ENCODE peak calls at places on chromosomes 1 and 21, in nine cellular contexts. F, Z, P, C, V, E, H, N and Y are unnamed samples.

GRCh38 chr1:150609726-150610125 is 19.7 kb downstream of the ENSA start:
- DNase-seq in F (peak), Z (peak), P (no peak), C (no peak), V (no peak), E (no peak), H (no peak), N (no peak), Y (no peak)

GRCh38 chr1:40392206-40392605 is 18.7 kb downstream of the SMAP2 start:
- DNase-seq in F (peak), Z (peak), P (no peak), C (no peak), V (no peak), E (no peak), H (peak), N (no peak), Y (no peak)

GRCh38 chr1:19797827-19798226 is 1.9 kb downstream of the TMCO4 start:
- DNase-seq in F (no peak), Z (no peak), P (no peak), C (no peak), V (no peak), E (no peak), H (no peak), N (no peak), Y (no peak)

GRCh38 chr1:87953732-87954344 is 625.2 kb downstream of the LMO4 start:
- DNase-seq in F (peak), Z (peak), P (peak), C (peak), V (peak), E (peak), H (peak), N (peak), Y (peak)

GRCh38 chr1:72693376-72693775 is 411.0 kb upstream of the NEGR1 start:
- DNase-seq in F (no peak), Z (no peak), P (no peak), C (no peak), V (no peak), E (no peak), H (no peak), N (no peak), Y (no peak)

GRCh38 chr1:36298640-36299039 is 7.5 kb upstream of the SH3D21 start:
- DNase-seq in F (no peak), Z (no peak), P (no peak), C (no peak), V (no peak), E (no peak), H (no peak), N (no peak), Y (no peak)

GRCh38 chr1:87926131-87926828 is 597.6 kb downstream of the LMO4 start:
- DNase-seq in F (no peak), Z (no peak), P (no peak), C (no peak), V (no peak), E (peak), H (no peak), N (no peak), Y (no peak)

GRCh38 chr1:156488566-156489165 is 11.9 kb downstream of the MEF2D start:
- DNase-seq in F (no peak), Z (no peak), P (peak), C (no peak), V (peak), E (no peak), H (no peak), N (peak), Y (peak)

GRCh38 chr1:237878406-237878805 is 12.3 kb downstream of the ZP4 start:
- DNase-seq in F (no peak), Z (no peak), P (no peak), C (no peak), V (no peak), E (peak), H (no peak), N (no peak), Y (no peak)

GRCh38 chr1:3564921-3565831 is 46.1 kb downstream of the MEGF6 start:
- DNase-seq in F (peak), Z (peak), P (no peak), C (peak), V (peak), E (no peak), H (peak), N (peak), Y (peak)

GRCh38 chr1:192153276-192153675 is 5.0 kb upstream of the RGS18 start:
- DNase-seq in F (peak), Z (peak), P (no peak), C (no peak), V (no peak), E (no peak), H (no peak), N (no peak), Y (no peak)

GRCh38 chr21:27586986-27587385 is 620.1 kb upstream of the ADAMTS5 start:
- DNase-seq in F (no peak), Z (no peak), P (no peak), C (no peak), V (no peak), E (no peak), H (no peak), N (no peak), Y (no peak)

GRCh38 chr1:181064030-181064594 is 24.4 kb upstream of the IER5 start:
- DNase-seq in F (no peak), Z (no peak), P (no peak), C (no peak), V (no peak), E (no peak), H (no peak), N (no peak), Y (no peak)

GRCh38 chr1:231383159-231383855 is 38.8 kb downstream of the EGLN1 start:
- DNase-seq in F (no peak), Z (no peak), P (no peak), C (no peak), V (no peak), E (peak), H (no peak), N (no peak), Y (no peak)

GRCh38 chr1:5597991-5598823 is 394.0 kb downstream of the NPHP4 start:
- DNase-seq in F (no peak), Z (no peak), P (peak), C (peak), V (no peak), E (no peak), H (peak), N (no peak), Y (no peak)

GRCh38 chr1:13573586-13573985 is 10.0 kb upstream of the PDPN start:
- DNase-seq in F (no peak), Z (no peak), P (no peak), C (no peak), V (no peak), E (no peak), H (peak), N (no peak), Y (no peak)

GRCh38 chr1:13570924-13571323 is 12.7 kb upstream of the PDPN start:
- DNase-seq in F (no peak), Z (no peak), P (no peak), C (no peak), V (peak), E (no peak), H (peak), N (no peak), Y (no peak)
- TF ChIP-seq CTCF in F (peak), Z (no peak), P (peak), C (peak), V (peak), E (peak), H (peak), N (peak), Y (peak)

GRCh38 chr1:205373022-205373421 is 16.3 kb upstream of the KLHDC8A start:
- DNase-seq in F (no peak), Z (peak), P (no peak), C (no peak), V (no peak), E (no peak), H (peak), N (no peak), Y (no peak)

GRCh38 chr1:205376739-205377138 is 20.0 kb upstream of the KLHDC8A start:
- DNase-seq in F (no peak), Z (no peak), P (peak), C (no peak), V (no peak), E (peak), H (peak), N (no peak), Y (no peak)

GRCh38 chr1:205374205-205375078 is 17.7 kb upstream of the KLHDC8A start:
- DNase-seq in F (peak), Z (peak), P (peak), C (no peak), V (no peak), E (peak), H (peak), N (no peak), Y (no peak)

GRCh38 chr1:205377355-205377754 is 20.6 kb upstream of the KLHDC8A start:
- DNase-seq in F (no peak), Z (no peak), P (no peak), C (no peak), V (no peak), E (no peak), H (peak), N (no peak), Y (no peak)

GRCh38 chr1:205375816-205376545 is 19.3 kb upstream of the KLHDC8A start:
- DNase-seq in F (peak), Z (peak), P (no peak), C (peak), V (no peak), E (peak), H (peak), N (no peak), Y (no peak)
- TF ChIP-seq CTCF in F (no peak), Z (peak), P (no peak), C (peak), V (no peak), E (no peak), H (peak), N (no peak), Y (no peak)

GRCh38 chr21:46153259-46154154 is 1.9 kb downstream of the FTCD start:
- DNase-seq in F (peak), Z (no peak), P (no peak), C (peak), V (peak), E (no peak), H (peak), N (peak), Y (peak)

GRCh38 chr21:46151261-46151988 is 4.0 kb downstream of the FTCD start:
- DNase-seq in F (no peak), Z (no peak), P (no peak), C (peak), V (no peak), E (no peak), H (peak), N (no peak), Y (no peak)

GRCh38 chr21:46150491-46151121 is 4.8 kb downstream of the FTCD start:
- DNase-seq in F (no peak), Z (no peak), P (no peak), C (peak), V (no peak), E (no peak), H (peak), N (no peak), Y (no peak)

GRCh38 chr21:46152939-46153258 is 2.5 kb downstream of the FTCD start:
- DNase-seq in F (no peak), Z (no peak), P (no peak), C (no peak), V (no peak), E (no peak), H (no peak), N (no peak), Y (no peak)

DNA sequence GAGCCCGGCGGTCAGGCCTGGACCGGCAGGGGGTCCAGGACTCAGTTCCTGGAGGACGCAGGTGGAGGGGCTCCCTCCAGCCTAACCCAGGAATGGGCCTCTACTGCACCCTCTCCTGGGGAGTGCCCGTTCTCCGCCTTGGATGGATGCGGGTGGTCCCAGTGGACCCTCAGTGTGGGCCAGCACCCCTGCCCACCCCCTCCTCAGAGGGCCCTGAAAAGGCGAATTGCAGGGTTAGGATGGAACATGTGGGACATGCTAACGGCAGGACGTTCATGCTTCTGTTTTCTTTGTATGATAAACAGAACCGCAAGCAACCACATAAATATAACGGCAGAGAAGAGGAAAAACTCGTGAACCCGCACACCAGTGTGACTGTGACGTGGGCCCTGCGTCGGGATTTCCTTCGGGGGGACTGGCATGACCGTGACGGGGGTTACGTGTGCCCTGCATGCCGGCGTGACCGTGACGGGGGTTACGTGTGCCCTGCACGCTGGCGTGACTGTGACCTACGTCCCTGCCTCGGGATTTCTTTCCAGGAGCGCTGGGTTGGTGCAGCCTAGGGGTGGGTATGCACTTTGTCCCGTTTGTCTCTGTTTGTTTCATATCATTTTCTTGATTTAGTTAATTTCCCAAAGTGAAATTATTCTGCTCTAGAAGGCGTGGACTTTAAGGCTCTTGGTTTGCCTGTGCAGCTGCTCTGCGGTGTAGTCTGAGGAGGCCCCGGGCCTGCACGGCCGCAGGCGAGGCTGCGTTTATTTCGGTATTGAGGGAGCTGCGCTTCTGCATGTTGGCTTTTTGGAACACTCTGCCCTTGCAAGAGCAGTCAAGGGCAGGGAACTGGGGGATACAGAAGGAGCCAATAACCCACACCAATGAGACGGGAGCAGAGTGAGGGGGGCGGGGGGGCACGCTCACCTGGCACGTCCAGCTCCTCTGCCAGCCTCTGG is 3.1 kb downstream of the FTCD start:
- DNase-seq in F (no peak), Z (no peak), P (no peak), C (no peak), V (no peak), E (no peak), H (peak), N (no peak), Y (no peak)
- TF ChIP-seq CTCF in F (no peak), Z (no peak), P (no peak), C (no peak), V (no peak), E (no peak), H (no peak), N (no peak), Y (no peak)

GRCh38 chr21:45874716-45875415 is 106.7 kb upstream of the COL6A1 start:
- DNase-seq in F (peak), Z (peak), P (peak), C (peak), V (no peak), E (no peak), H (no peak), N (no peak), Y (no peak)
- TF ChIP-seq CTCF in F (no peak), Z (no peak), P (no peak), C (no peak), V (no peak), E (no peak), H (no peak), N (no peak), Y (no peak)

GRCh38 chr1:119140177-119141019 is at the start of gene WARS2:
- DNase-seq in F (peak), Z (peak), P (peak), C (peak), V (peak), E (peak), H (peak), N (peak), Y (peak)
- TF ChIP-seq CTCF in F (no peak), Z (peak), P (no peak), C (no peak), V (no peak), E (no peak), H (no peak), N (no peak), Y (no peak)

GRCh38 chr1:183597656-183598055 is 7.4 kb upstream of the NCF2 start:
- DNase-seq in F (no peak), Z (peak), P (no peak), C (no peak), V (no peak), E (no peak), H (no peak), N (no peak), Y (no peak)
- TF ChIP-seq CTCF in F (no peak), Z (no peak), P (no peak), C (no peak), V (no peak), E (no peak), H (no peak), N (no peak), Y (no peak)

GRCh38 chr1:32221980-32222751 is at the start of the genes EIF3I and TMEM234:
- DNase-seq in F (peak), Z (peak), P (peak), C (peak), V (peak), E (peak), H (peak), N (peak), Y (peak)

GRCh38 chr1:32224285-32224684 is 2.1 kb downstream of the EIF3I start:
- DNase-seq in F (no peak), Z (no peak), P (no peak), C (no peak), V (no peak), E (no peak), H (no peak), N (no peak), Y (no peak)

GRCh38 chr1:32221581-32221979 is 573 bp downstream of the TMEM234 start:
- DNase-seq in F (no peak), Z (no peak), P (no peak), C (no peak), V (no peak), E (no peak), H (no peak), N (no peak), Y (no peak)

GRCh38 chr1:32220746-32221580 is 1.2 kb downstream of the TMEM234 start:
- DNase-seq in F (no peak), Z (no peak), P (no peak), C (no peak), V (no peak), E (no peak), H (no peak), N (no peak), Y (no peak)

GRCh38 chr1:32223683-32224082 is 1.5 kb downstream of the EIF3I start:
- DNase-seq in F (peak), Z (no peak), P (no peak), C (no peak), V (no peak), E (no peak), H (no peak), N (no peak), Y (no peak)
- TF ChIP-seq CTCF in F (no peak), Z (no peak), P (no peak), C (no peak), V (no peak), E (no peak), H (no peak), N (no peak), Y (no peak)

GRCh38 chr1:190453550-190453949 is 24.1 kb downstream of the BRINP3 start:
- DNase-seq in F (no peak), Z (peak), P (no peak), C (no peak), V (no peak), E (no peak), H (no peak), N (no peak), Y (no peak)
- TF ChIP-seq CTCF in F (no peak), Z (peak), P (peak), C (no peak), V (no peak), E (no peak), H (no peak), N (no peak), Y (no peak)

GRCh38 chr1:31669786-31670582 is 25.3 kb upstream of the PEF1 start:
- DNase-seq in F (peak), Z (peak), P (peak), C (peak), V (peak), E (peak), H (peak), N (no peak), Y (no peak)
- TF ChIP-seq CTCF in F (peak), Z (no peak), P (peak), C (no peak), V (no peak), E (peak), H (peak), N (no peak), Y (no peak)